ENCODE peak calls at places on chromosomes 5 and 9, in seven cellular contexts. Q, N, I, O, B, J and S are unnamed samples.

GRCh38 chr5:102811962-102812361 is 56.9 kb downstream of the PAM start:
- DNase-seq in Q (peak), N (no peak), I (no peak), O (no peak), B (no peak), J (peak), S (no peak)

GRCh38 chr9:12640021-12640587 is 53.1 kb upstream of the TYRP1 start:
- DNase-seq in Q (no peak), N (no peak), I (no peak), O (no peak), B (no peak), J (peak), S (no peak)

GRCh38 chr9:128995791-128996190 is 32.3 kb downstream of the SH3GLB2 start:
- DNase-seq in Q (no peak), N (no peak), I (no peak), O (no peak), B (no peak), J (no peak), S (no peak)

GRCh38 chr9:98804083-98804482 is 3.4 kb upstream of the GALNT12 start:
- DNase-seq in Q (no peak), N (no peak), I (no peak), O (no peak), B (no peak), J (no peak), S (no peak)

GRCh38 chr9:122228906-122229837 is at the start of gene LHX6:
- DNase-seq in Q (no peak), N (peak), I (peak), O (no peak), B (no peak), J (peak), S (no peak)

GRCh38 chr5:178577376-178577839 is 12.8 kb downstream of the COL23A1 start:
- DNase-seq in Q (no peak), N (no peak), I (no peak), O (no peak), B (peak), J (no peak), S (no peak)

GRCh38 chr5:66538126-66538525 is 58.1 kb upstream of the MAST4 start:
- DNase-seq in Q (no peak), N (no peak), I (no peak), O (no peak), B (no peak), J (no peak), S (no peak)

GRCh38 chr5:133579766-133580165 is 32.6 kb downstream of the FSTL4 start:
- DNase-seq in Q (no peak), N (no peak), I (no peak), O (no peak), B (no peak), J (no peak), S (no peak)

GRCh38 chr5:53091304-53091703 is 18.3 kb downstream of the MOCS2 start:
- DNase-seq in Q (no peak), N (no peak), I (no peak), O (no peak), B (no peak), J (peak), S (no peak)

GRCh38 chr9:71656496-71656895 is 111.8 kb downstream of the CEMIP2 start:
- DNase-seq in Q (no peak), N (no peak), I (no peak), O (no peak), B (no peak), J (no peak), S (no peak)

GRCh38 chr5:53109436-53110127 is at the start of gene MOCS2:
- DNase-seq in Q (peak), N (peak), I (peak), O (peak), B (peak), J (peak), S (peak)

GRCh38 chr5:82591021-82591515 is 312.9 kb upstream of the RPS23 start:
- DNase-seq in Q (no peak), N (no peak), I (no peak), O (no peak), B (no peak), J (no peak), S (no peak)

GRCh38 chr5:92977766-92978555 is 603.1 kb downstream of the NR2F1-AS1 start:
- DNase-seq in Q (no peak), N (no peak), I (no peak), O (no peak), B (no peak), J (no peak), S (no peak)

GRCh38 chr9:131237931-131238401 is 38.3 kb downstream of the FAM78A start:
- DNase-seq in Q (peak), N (peak), I (no peak), O (peak), B (peak), J (peak), S (no peak)

GRCh38 chr5:147863409-147864194 is 14.9 kb upstream of the SCGB3A2 start:
- DNase-seq in Q (no peak), N (no peak), I (no peak), O (no peak), B (no peak), J (no peak), S (no peak)

GRCh38 chr9:21711504-21711903 is 90.9 kb upstream of the MTAP start:
- DNase-seq in Q (no peak), N (no peak), I (peak), O (no peak), B (peak), J (peak), S (no peak)

GRCh38 chr5:172541119-172541763 is 86.9 kb upstream of the SH3PXD2B start:
- DNase-seq in Q (peak), N (no peak), I (no peak), O (no peak), B (no peak), J (no peak), S (no peak)

GRCh38 chr5:114101153-114101552 is 260.7 kb upstream of the KCNN2 start:
- DNase-seq in Q (peak), N (no peak), I (no peak), O (no peak), B (no peak), J (peak), S (no peak)

GRCh38 chr5:132777209-132778069 is at the start of gene SEPTIN8:
- DNase-seq in Q (peak), N (peak), I (peak), O (peak), B (peak), J (peak), S (peak)

GRCh38 chr9:123678878-123679329 is 251.0 kb downstream of the DENND1A start:
- DNase-seq in Q (no peak), N (no peak), I (no peak), O (no peak), B (no peak), J (no peak), S (no peak)

GRCh38 chr9:99112750-99113417 is 8.0 kb downstream of the TGFBR1 start:
- DNase-seq in Q (no peak), N (no peak), I (no peak), O (no peak), B (no peak), J (no peak), S (no peak)

GRCh38 chr5:163354685-163355084 is 82.7 kb upstream of the CCNG1 start:
- DNase-seq in Q (no peak), N (no peak), I (no peak), O (peak), B (no peak), J (no peak), S (no peak)

DNA sequence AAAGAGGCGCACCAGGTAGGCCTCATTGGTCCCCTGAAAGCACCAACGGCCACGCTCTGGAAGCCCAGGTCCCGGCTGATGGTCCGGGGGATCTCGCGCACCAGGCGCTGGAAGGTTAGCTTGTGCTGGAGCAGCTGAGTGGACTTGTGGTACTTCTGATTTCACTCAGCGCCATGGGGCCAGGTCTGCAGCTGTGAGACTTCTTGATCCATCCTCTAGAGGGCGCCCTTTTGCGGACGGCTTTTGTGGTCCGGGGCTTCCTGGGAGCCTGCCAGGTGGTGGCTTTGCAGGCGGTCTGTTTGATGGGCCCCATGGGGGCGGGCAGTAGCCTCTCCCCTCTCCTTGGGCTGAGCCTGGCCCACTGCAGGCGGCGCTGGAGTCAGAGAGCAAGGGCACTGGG is 10.4 kb downstream of the TAF11L12 start:
- DNase-seq in Q (no peak), N (no peak), I (no peak), O (peak), B (no peak), J (no peak), S (no peak)
- TF ChIP-seq CTCF in Q (no peak), N (peak), I (peak), O (no peak), B (peak), J (no peak), S (no peak)

GRCh38 chr5:150175536-150175935 is 9.0 kb downstream of the CDX1 start:
- DNase-seq in Q (no peak), N (no peak), I (peak), O (peak), B (no peak), J (peak), S (no peak)
- TF ChIP-seq CTCF in Q (no peak), N (peak), I (peak), O (no peak), B (peak), J (no peak), S (peak)

DNA sequence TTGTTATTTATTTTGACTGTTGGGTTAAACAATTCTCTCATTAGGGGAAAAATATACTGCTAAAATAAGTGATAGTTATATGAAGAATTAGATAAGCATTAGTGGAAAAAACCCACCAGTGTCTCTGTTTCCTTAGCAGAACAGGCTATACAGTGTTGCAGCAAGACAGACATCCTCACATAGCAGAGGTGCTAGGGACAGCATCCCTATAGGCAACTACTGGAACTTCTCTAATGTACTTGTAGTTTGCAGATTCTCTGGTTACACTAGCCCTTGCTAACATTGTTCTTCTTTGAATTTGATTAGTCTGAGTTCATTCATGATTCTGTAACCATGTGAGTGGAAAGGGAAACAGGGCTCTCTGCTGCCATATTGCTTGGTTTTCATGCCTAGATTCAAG is 661.8 kb upstream of the RGMB start:
- DNase-seq in Q (no peak), N (no peak), I (no peak), O (no peak), B (no peak), J (no peak), S (no peak)
- TF ChIP-seq CTCF in Q (no peak), N (no peak), I (no peak), O (no peak), B (no peak), J (no peak), S (no peak)

DNA sequence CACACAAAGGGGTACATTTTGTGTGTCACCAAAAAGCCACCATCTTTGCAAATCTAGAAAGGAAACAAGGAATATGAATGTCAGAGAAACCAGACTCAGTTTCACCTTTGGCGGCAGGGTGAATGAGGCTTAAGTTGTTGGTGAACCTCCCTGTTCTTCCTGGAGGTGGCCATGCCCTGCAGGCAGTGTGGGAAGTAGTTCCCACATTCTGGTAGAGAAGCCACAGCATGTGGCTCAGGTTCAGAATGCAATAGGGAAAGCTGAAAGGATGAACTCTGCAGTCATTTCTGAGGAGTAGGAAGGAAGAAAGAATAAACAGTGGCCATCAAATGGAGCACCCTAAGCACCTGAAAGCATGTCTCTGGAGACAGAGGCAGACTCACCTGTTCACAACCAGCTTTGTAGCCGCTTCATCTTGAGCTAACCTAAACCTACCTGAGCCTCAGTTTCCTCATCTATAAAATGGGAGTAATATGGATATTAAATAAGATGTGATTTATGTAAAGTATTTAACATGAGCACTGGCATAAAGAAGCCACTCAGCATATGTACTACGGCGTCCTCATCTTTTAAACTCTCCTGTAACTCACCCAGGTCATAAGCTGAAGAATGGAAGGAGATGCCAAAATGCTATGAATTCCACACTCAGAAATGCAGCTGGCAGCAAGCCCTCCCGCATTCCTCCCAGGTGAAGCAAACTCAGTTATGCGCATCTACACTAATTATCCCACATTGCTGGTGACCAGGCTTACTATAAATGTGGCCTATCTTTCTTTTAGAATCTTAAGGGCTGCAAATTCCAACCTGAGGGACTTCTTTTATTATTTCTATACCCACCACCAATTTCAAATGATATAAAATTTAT is 86.0 kb downstream of the ZNF608 start:
- DNase-seq in Q (no peak), N (no peak), I (no peak), O (no peak), B (no peak), J (peak), S (no peak)
- TF ChIP-seq CTCF in Q (no peak), N (no peak), I (no peak), O (no peak), B (no peak), J (no peak), S (no peak)

DNA sequence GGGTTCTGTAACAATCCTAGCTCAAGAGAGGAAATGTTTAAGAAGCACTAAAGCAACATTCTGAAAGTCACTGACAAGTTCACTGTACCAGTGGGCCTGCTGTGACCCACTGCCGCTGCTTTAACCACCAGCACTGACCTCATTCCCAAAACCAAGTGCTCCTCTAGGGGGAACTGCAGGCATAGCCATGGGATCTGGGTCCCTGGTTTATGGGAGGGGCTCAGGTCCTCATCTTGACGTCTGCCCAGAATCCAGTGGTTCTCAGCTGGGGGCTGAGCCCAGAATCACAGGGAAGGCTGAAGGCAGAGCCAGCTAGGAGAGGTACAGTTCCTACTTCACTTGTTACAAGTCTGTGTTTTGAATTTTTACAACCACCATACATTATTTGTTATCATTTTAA is 36.1 kb upstream of the SLC2A8 start:
- DNase-seq in Q (no peak), N (no peak), I (peak), O (no peak), B (no peak), J (peak), S (no peak)
- TF ChIP-seq CTCF in Q (no peak), N (no peak), I (peak), O (no peak), B (peak), J (no peak), S (no peak)

GRCh38 chr9:73411494-73411893 is 259.8 kb downstream of the ANXA1 start:
- DNase-seq in Q (no peak), N (no peak), I (no peak), O (no peak), B (no peak), J (no peak), S (no peak)

DNA sequence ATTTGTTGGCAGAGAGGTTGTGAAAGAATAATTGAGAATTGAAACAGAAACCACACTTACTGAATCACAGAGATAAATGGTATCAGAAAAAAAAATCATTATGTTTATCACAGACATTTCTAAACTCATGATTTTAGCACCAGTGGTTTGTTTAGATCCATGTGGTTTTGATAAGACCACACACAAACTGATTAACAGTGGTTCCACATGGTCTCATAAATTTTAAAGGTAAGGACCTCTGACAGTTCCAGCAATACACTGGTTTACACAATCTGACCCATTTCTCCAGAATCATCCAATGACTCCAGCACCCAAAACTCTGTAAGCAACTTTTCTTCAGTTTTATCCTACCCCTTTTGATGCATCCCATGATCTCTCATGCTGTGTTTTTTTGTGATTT is 261.2 kb downstream of the ANXA1 start:
- DNase-seq in Q (no peak), N (no peak), I (no peak), O (no peak), B (no peak), J (no peak), S (no peak)
- TF ChIP-seq CTCF in Q (no peak), N (no peak), I (no peak), O (no peak), B (no peak), J (no peak), S (no peak)

GRCh38 chr5:135745897-135746500 is 88.5 kb upstream of the SLC25A48 start:
- DNase-seq in Q (peak), N (no peak), I (peak), O (no peak), B (no peak), J (no peak), S (no peak)

GRCh38 chr5:135753990-135754389 is 80.5 kb upstream of the SLC25A48 start:
- DNase-seq in Q (no peak), N (no peak), I (no peak), O (no peak), B (no peak), J (no peak), S (no peak)

GRCh38 chr5:135747824-135748223 is 86.6 kb upstream of the SLC25A48 start:
- DNase-seq in Q (peak), N (no peak), I (peak), O (no peak), B (no peak), J (no peak), S (no peak)

DNA sequence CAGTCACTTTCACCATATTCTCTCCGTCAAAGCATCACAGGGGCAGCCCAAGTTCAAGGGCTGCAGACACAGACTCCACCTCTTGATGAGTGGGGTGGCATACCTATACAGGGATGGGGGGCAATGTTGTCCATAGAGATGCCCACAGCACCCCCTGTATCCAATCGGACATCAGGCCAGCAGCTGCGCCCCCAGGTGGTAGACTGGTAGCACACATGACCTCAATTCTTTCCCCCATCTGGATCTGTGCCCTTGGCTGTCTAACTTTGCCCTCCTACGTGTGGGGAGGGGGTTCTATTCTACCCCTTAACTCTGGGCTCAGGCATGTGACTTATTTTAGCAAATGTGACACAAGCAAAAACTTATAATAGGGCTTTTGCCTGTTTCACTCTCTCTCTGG is 84.0 kb upstream of the SLC25A48 start:
- DNase-seq in Q (no peak), N (no peak), I (no peak), O (no peak), B (no peak), J (no peak), S (no peak)
- TF ChIP-seq CTCF in Q (no peak), N (no peak), I (peak), O (no peak), B (peak), J (no peak), S (no peak)

DNA sequence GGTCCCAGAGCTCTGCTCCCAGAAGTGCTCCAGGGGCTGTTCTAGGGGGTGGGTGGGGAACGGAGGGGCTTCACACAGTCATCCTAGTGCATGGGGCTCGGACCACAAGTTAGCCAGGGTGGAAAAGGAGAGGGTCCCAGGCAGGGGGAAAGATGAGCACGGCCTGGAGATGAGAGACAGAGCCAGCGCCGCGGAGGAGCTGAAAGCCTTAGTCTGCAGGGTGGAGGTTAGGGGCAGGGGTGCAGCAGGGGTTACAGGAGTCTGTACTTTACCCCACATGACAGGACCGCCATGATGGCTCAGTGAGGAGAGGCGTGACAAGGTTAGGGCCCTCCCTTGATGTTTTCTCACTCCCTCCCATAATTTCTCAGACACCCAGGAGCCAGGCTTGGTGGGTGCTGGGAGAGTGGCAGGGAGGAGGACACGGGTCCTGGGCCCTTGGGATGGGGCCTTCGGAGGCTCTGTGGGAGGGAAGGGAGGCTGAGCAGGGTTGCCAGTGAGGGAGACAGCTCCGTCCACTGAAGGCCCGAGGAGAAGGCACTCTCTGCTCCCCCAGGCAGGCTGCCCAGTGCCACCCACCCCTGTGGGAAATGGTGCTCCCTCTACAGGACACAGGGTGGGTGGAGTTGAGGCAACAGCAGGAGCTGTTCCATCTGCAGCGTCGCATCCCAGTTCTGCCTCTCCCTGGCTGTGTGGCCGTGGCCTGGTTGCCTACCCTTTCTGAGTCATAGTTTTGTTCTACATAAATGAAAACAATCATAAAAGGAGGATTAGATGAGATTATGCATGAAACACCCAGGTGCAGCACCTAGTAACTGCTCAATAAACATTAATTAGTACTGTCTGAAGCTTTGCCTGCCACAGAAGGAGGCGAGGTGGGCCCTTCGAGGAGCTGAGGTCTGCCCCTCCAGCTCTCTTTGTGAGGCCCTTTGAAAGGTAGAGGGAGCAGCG is 66.2 kb downstream of the NDST1 start:
- DNase-seq in Q (no peak), N (no peak), I (no peak), O (no peak), B (no peak), J (no peak), S (no peak)
- TF ChIP-seq CTCF in Q (no peak), N (no peak), I (peak), O (no peak), B (no peak), J (no peak), S (no peak)